ENCODE peak calls at places on chromosome 1, in nine cellular contexts. One of them, this sample, is unnamed.

GRCh38 chr1:234400773-234401172 is 27.5 kb downstream of the COA6 start:
- DNase-seq in suprapubic skin: no peak
- DNase-seq in Peyer's patch: no peak
- DNase-seq in adrenal gland: no peak
- DNase-seq in A549: no peak
- DNase-seq in upper lobe of left lung: no peak
- DNase-seq in uterus: no peak
- DNase-seq in lower leg skin: no peak
- DNase-seq in gastrocnemius medialis: no peak
- DNase-seq in this sample: no peak

GRCh38 chr1:52668711-52669110 is 29.4 kb downstream of the COA7 start:
- DNase-seq in suprapubic skin: no peak
- DNase-seq in Peyer's patch: no peak
- DNase-seq in adrenal gland: peak; percentile 34
- DNase-seq in A549: no peak
- DNase-seq in upper lobe of left lung: no peak
- DNase-seq in uterus: no peak
- DNase-seq in lower leg skin: peak; percentile 9
- DNase-seq in gastrocnemius medialis: no peak
- DNase-seq in this sample: no peak

GRCh38 chr1:245691897-245692296 is 537.1 kb downstream of the KIF26B start:
- DNase-seq in suprapubic skin: no peak
- DNase-seq in Peyer's patch: no peak
- DNase-seq in adrenal gland: no peak
- DNase-seq in A549: no peak
- DNase-seq in upper lobe of left lung: no peak
- DNase-seq in uterus: no peak
- DNase-seq in lower leg skin: no peak
- DNase-seq in gastrocnemius medialis: no peak
- DNase-seq in this sample: no peak

GRCh38 chr1:149997585-149998262 is 12.8 kb downstream of the OTUD7B start:
- DNase-seq in suprapubic skin: no peak
- DNase-seq in Peyer's patch: no peak
- DNase-seq in adrenal gland: no peak
- DNase-seq in A549: no peak
- DNase-seq in upper lobe of left lung: no peak
- DNase-seq in uterus: no peak
- DNase-seq in lower leg skin: no peak
- DNase-seq in gastrocnemius medialis: no peak
- DNase-seq in this sample: no peak

GRCh38 chr1:2382621-2383361 is 8.6 kb downstream of the MORN1 start:
- DNase-seq in suprapubic skin: no peak
- DNase-seq in Peyer's patch: peak; percentile 66
- DNase-seq in adrenal gland: peak; percentile 39
- DNase-seq in A549: peak; percentile 52
- DNase-seq in upper lobe of left lung: peak; percentile 89
- DNase-seq in uterus: no peak
- DNase-seq in lower leg skin: peak; percentile 85
- DNase-seq in gastrocnemius medialis: no peak
- DNase-seq in this sample: peak; percentile 67

GRCh38 chr1:233635765-233636502 is 22.0 kb downstream of the KCNK1 start:
- DNase-seq in suprapubic skin: no peak
- DNase-seq in Peyer's patch: no peak
- DNase-seq in adrenal gland: no peak
- DNase-seq in A549: no peak
- DNase-seq in upper lobe of left lung: no peak
- DNase-seq in uterus: no peak
- DNase-seq in lower leg skin: peak; percentile 12
- DNase-seq in gastrocnemius medialis: no peak
- DNase-seq in this sample: no peak

GRCh38 chr1:33426906-33427305 is 4.0 kb downstream of the PHC2 start:
- DNase-seq in suprapubic skin: no peak
- DNase-seq in Peyer's patch: no peak
- DNase-seq in adrenal gland: no peak
- DNase-seq in A549: no peak
- DNase-seq in upper lobe of left lung: no peak
- DNase-seq in uterus: no peak
- DNase-seq in lower leg skin: no peak
- DNase-seq in gastrocnemius medialis: no peak
- DNase-seq in this sample: no peak

GRCh38 chr1:159879977-159880376 is 17.5 kb upstream of the VSIG8 start:
- DNase-seq in suprapubic skin: no peak
- DNase-seq in Peyer's patch: no peak
- DNase-seq in adrenal gland: no peak
- DNase-seq in A549: peak; percentile 52
- DNase-seq in upper lobe of left lung: no peak
- DNase-seq in uterus: no peak
- DNase-seq in lower leg skin: no peak
- DNase-seq in gastrocnemius medialis: no peak
- DNase-seq in this sample: no peak

GRCh38 chr1:197619008-197619640 is 156.2 kb downstream of the DENND1B start:
- DNase-seq in suprapubic skin: no peak
- DNase-seq in Peyer's patch: no peak
- DNase-seq in adrenal gland: no peak
- DNase-seq in A549: peak; percentile 31
- DNase-seq in upper lobe of left lung: no peak
- DNase-seq in uterus: no peak
- DNase-seq in lower leg skin: no peak
- DNase-seq in gastrocnemius medialis: no peak
- DNase-seq in this sample: no peak

GRCh38 chr1:218439541-218440295 is 94.6 kb downstream of the TGFB2 start:
- DNase-seq in suprapubic skin: no peak
- DNase-seq in Peyer's patch: no peak
- DNase-seq in adrenal gland: no peak
- DNase-seq in A549: peak; percentile 19
- DNase-seq in upper lobe of left lung: no peak
- DNase-seq in uterus: no peak
- DNase-seq in lower leg skin: no peak
- DNase-seq in gastrocnemius medialis: peak; percentile 86
- DNase-seq in this sample: peak; percentile 69

GRCh38 chr1:119371800-119372199 is 3.2 kb downstream of the HAO2 start:
- DNase-seq in suprapubic skin: no peak
- DNase-seq in Peyer's patch: no peak
- DNase-seq in adrenal gland: no peak
- DNase-seq in A549: no peak
- DNase-seq in upper lobe of left lung: no peak
- DNase-seq in uterus: no peak
- DNase-seq in lower leg skin: no peak
- DNase-seq in gastrocnemius medialis: no peak
- DNase-seq in this sample: no peak

GRCh38 chr1:236066828-236067386 is 2.0 kb upstream of the NID1 start:
- DNase-seq in suprapubic skin: no peak
- DNase-seq in Peyer's patch: peak; percentile 79
- DNase-seq in adrenal gland: peak; percentile 34
- DNase-seq in A549: no peak
- DNase-seq in upper lobe of left lung: no peak
- DNase-seq in uterus: peak; percentile 69
- DNase-seq in lower leg skin: peak; percentile 91
- DNase-seq in gastrocnemius medialis: peak; percentile 28
- DNase-seq in this sample: peak; percentile 94

DNA sequence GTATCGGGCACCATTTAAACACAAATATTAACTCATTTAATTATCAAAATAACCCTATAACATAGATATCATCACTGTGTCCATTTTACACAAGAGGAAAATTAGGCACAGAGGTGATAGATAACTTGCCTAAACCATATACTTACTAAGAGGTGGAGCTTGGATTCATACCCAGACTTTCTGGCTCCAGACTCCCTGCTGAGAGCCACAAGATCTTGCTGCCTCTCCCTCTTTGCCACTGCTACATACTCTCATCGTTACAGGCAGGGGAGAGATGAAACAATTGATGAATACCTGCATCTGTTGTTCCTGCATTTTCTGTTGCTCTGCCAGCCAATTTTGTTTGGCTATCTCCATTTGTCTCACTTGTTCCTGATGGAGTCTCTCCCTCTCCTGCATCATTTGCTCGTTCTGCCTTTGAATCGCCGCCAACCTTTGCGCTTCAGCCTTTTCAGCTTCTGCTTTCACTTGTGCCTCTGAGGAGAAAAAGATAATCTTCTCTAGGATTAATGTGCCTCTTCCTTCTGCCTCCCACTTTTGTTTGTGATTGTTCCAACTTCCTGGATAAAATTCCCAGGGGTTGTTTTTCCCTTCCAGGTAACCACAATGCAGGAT is 10.6 kb downstream of the GBP5 start:
- DNase-seq in suprapubic skin: no peak
- DNase-seq in Peyer's patch: no peak
- DNase-seq in adrenal gland: no peak
- DNase-seq in A549: no peak
- DNase-seq in upper lobe of left lung: no peak
- DNase-seq in uterus: no peak
- DNase-seq in lower leg skin: no peak
- DNase-seq in gastrocnemius medialis: no peak
- DNase-seq in this sample: no peak
- H3K4me3 ChIP-seq in suprapubic skin: peak overlapping the region; percentile 8
- H3K4me3 ChIP-seq in Peyer's patch: peak overlapping the region; percentile 18
- H3K4me3 ChIP-seq in adrenal gland: no peak overlapping the region
- H3K4me3 ChIP-seq in A549: no peak overlapping the region
- H3K4me3 ChIP-seq in upper lobe of left lung: peak overlapping the region; percentile 11
- H3K4me3 ChIP-seq in uterus: peak overlapping the region; percentile 23
- H3K4me3 ChIP-seq in lower leg skin: no peak overlapping the region
- H3K4me3 ChIP-seq in gastrocnemius medialis: peak overlapping the region; percentile 26
- H3K4me3 ChIP-seq in this sample: no peak overlapping the region

GRCh38 chr1:206684003-206684402 is 702 bp upstream of the MAPKAPK2 start:
- DNase-seq in suprapubic skin: no peak
- DNase-seq in Peyer's patch: no peak
- DNase-seq in adrenal gland: no peak
- DNase-seq in A549: no peak
- DNase-seq in upper lobe of left lung: no peak
- DNase-seq in uterus: no peak
- DNase-seq in lower leg skin: peak; percentile 48
- DNase-seq in gastrocnemius medialis: no peak
- DNase-seq in this sample: peak; percentile 56

GRCh38 chr1:206685256-206685748 is 597 bp downstream of the MAPKAPK2 start:
- DNase-seq in suprapubic skin: no peak
- DNase-seq in Peyer's patch: peak; percentile 54
- DNase-seq in adrenal gland: peak; percentile 65
- DNase-seq in A549: peak; percentile 13
- DNase-seq in upper lobe of left lung: peak; percentile 91
- DNase-seq in uterus: peak; percentile 54
- DNase-seq in lower leg skin: no peak
- DNase-seq in gastrocnemius medialis: peak; percentile 28
- DNase-seq in this sample: peak; percentile 70

GRCh38 chr1:206683313-206683712 is 1.4 kb upstream of the MAPKAPK2 start:
- DNase-seq in suprapubic skin: no peak
- DNase-seq in Peyer's patch: no peak
- DNase-seq in adrenal gland: no peak
- DNase-seq in A549: no peak
- DNase-seq in upper lobe of left lung: no peak
- DNase-seq in uterus: no peak
- DNase-seq in lower leg skin: peak; percentile 70
- DNase-seq in gastrocnemius medialis: no peak
- DNase-seq in this sample: peak; percentile 55

GRCh38 chr1:206685749-206686485 is 1.2 kb downstream of the MAPKAPK2 start:
- DNase-seq in suprapubic skin: peak; percentile 87
- DNase-seq in Peyer's patch: peak; percentile 69
- DNase-seq in adrenal gland: peak; percentile 74
- DNase-seq in A549: peak; percentile 38
- DNase-seq in upper lobe of left lung: peak; percentile 91
- DNase-seq in uterus: peak; percentile 68
- DNase-seq in lower leg skin: peak; percentile 91
- DNase-seq in gastrocnemius medialis: peak; percentile 73
- DNase-seq in this sample: peak; percentile 85

DNA sequence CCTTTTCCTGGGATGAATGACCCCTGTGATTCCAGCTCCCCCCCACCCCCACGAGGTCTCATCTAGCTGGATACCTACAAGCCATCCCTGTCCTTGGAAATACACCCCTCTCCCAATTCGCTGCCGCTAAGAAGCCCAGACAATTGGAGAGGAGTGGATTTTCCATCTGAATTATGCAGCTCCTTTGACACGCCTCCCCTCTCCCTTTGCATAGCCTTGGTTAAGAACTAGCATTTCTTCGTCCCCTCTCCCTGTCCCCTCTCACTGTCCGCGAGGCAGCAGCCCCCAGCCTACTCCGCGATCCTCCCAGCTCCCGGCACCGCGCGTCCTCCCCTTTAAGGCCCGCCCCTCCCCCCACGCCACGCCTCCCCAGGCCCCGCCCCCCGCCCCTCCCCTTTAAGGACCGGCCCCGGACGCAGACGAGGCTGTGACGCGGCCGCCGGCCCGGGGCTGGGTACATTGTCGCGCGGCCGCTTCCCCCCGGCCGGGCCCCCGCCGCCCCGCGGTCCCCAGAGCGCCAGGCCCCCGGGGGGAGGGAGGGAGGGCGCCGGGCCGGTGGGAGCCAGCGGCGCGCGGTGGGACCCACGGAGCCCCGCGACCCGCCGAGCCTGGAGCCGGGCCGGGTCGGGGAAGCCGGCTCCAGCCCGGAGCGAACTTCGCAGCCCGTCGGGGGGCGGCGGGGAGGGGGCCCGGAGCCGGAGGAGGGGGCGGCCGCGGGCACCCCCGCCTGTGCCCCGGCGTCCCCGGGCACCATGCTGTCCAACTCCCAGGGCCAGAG is at the start of gene MAPKAPK2:
- DNase-seq in suprapubic skin: peak; percentile 93
- DNase-seq in Peyer's patch: peak; percentile 91
- DNase-seq in adrenal gland: peak; percentile 88
- DNase-seq in A549: peak; percentile 72
- DNase-seq in upper lobe of left lung: peak; percentile 96
- DNase-seq in uterus: peak; percentile 81
- DNase-seq in lower leg skin: peak; percentile 95
- DNase-seq in gastrocnemius medialis: peak; percentile 76
- DNase-seq in this sample: peak; percentile 93
- TF ChIP-seq POLR2A in suprapubic skin: no peak
- TF ChIP-seq POLR2A in Peyer's patch: no peak
- TF ChIP-seq POLR2A in adrenal gland: no peak
- TF ChIP-seq POLR2A in A549: peak; percentile 42
- TF ChIP-seq POLR2A in upper lobe of left lung: no peak
- TF ChIP-seq POLR2A in uterus: no peak
- TF ChIP-seq POLR2A in lower leg skin: no peak
- TF ChIP-seq POLR2A in gastrocnemius medialis: peak; percentile 83
- TF ChIP-seq POLR2A in this sample: no peak

GRCh38 chr1:151013518-151013917 is 5.3 kb downstream of the PRUNE1 start:
- DNase-seq in suprapubic skin: no peak
- DNase-seq in Peyer's patch: no peak
- DNase-seq in adrenal gland: peak; percentile 46
- DNase-seq in A549: no peak
- DNase-seq in upper lobe of left lung: no peak
- DNase-seq in uterus: no peak
- DNase-seq in lower leg skin: no peak
- DNase-seq in gastrocnemius medialis: no peak
- DNase-seq in this sample: no peak
- H3K4me3 ChIP-seq in suprapubic skin: no peak overlapping the region
- H3K4me3 ChIP-seq in Peyer's patch: no peak overlapping the region
- H3K4me3 ChIP-seq in adrenal gland: no peak overlapping the region
- H3K4me3 ChIP-seq in A549: no peak overlapping the region
- H3K4me3 ChIP-seq in upper lobe of left lung: no peak overlapping the region
- H3K4me3 ChIP-seq in uterus: no peak overlapping the region
- H3K4me3 ChIP-seq in lower leg skin: no peak overlapping the region
- H3K4me3 ChIP-seq in gastrocnemius medialis: no peak overlapping the region
- H3K4me3 ChIP-seq in this sample: no peak overlapping the region

DNA sequence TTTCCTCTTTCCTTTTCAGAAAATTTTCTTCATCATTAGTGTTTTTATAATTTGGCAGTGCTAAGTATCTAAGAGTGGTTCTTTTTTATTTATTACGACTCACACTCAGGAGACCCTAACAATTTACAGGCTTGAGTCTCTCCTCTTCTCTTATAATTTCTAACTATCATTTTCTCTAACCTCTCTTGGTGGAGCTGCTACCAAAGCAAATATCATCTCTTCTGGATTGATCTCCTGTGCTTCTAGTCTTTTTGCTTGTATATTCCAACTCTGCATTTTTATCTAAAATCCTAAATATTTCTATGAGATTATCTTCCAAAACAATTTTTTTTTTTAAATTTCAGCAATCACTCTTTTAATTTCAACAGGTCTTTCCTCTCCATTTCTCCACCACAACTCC is 250.3 kb downstream of the KCNT2 start:
- DNase-seq in suprapubic skin: no peak
- DNase-seq in Peyer's patch: no peak
- DNase-seq in adrenal gland: no peak
- DNase-seq in A549: no peak
- DNase-seq in upper lobe of left lung: no peak
- DNase-seq in uterus: no peak
- DNase-seq in lower leg skin: no peak
- DNase-seq in gastrocnemius medialis: no peak
- DNase-seq in this sample: no peak
- TF ChIP-seq POLR2A in suprapubic skin: no peak
- TF ChIP-seq POLR2A in Peyer's patch: no peak
- TF ChIP-seq POLR2A in adrenal gland: no peak
- TF ChIP-seq POLR2A in A549: no peak
- TF ChIP-seq POLR2A in upper lobe of left lung: no peak
- TF ChIP-seq POLR2A in uterus: no peak
- TF ChIP-seq POLR2A in lower leg skin: no peak
- TF ChIP-seq POLR2A in gastrocnemius medialis: no peak
- TF ChIP-seq POLR2A in this sample: no peak

This sample was measured in sigmoid colon.